ENCODE peak calls at places on chromosomes 6 and 20, in four cellular contexts. N is H7, P is caudate nucleus, R is heart left ventricle. J is an unnamed sample.
A peak's percentile ranks its signal among the peaks of the same experiment; 100 is the strongest.

GRCh38 chr20:15654208-15654649 is 919.0 kb downstream of the KIF16B start:
- DNase-seq in N (peak; percentile 63), P (peak; percentile 1), R (no peak), J (peak; percentile 46)

GRCh38 chr20:39395478-39396291 is 433.5 kb downstream of the DHX35 start:
- DNase-seq in N (no peak), P (no peak), R (peak; percentile 64), J (no peak)

GRCh38 chr20:47030271-47030810 is 135.7 kb downstream of the EYA2 start:
- DNase-seq in N (no peak), P (no peak), R (no peak), J (no peak)

GRCh38 chr20:61483336-61484067 is 231.4 kb downstream of the CDH4 start:
- DNase-seq in N (no peak), P (no peak), R (no peak), J (no peak)

GRCh38 chr6:291697-292505 is at the start of gene DUSP22:
- DNase-seq in N (peak; percentile 99), P (no peak), R (peak; percentile 92), J (no peak)

GRCh38 chr6:46014511-46015118 is 1.0 kb downstream of the CLIC5 start:
- DNase-seq in N (peak; percentile 71), P (no peak), R (peak; percentile 61), J (no peak)

GRCh38 chr20:13017883-13018535 is 9.2 kb downstream of the SPTLC3 start:
- DNase-seq in N (no peak), P (no peak), R (no peak), J (no peak)

GRCh38 chr6:6784514-6785162 is 196.1 kb downstream of the LY86 start:
- DNase-seq in N (no peak), P (no peak), R (no peak), J (no peak)

GRCh38 chr6:2351807-2352431 is 106.5 kb upstream of the GMDS start:
- DNase-seq in N (no peak), P (no peak), R (no peak), J (no peak)

GRCh38 chr6:46758960-46759753 is 12.4 kb downstream of the ANKRD66 start:
- DNase-seq in N (no peak), P (no peak), R (no peak), J (no peak)

GRCh38 chr6:169045486-169045885 is 208.2 kb downstream of the THBS2 start:
- DNase-seq in N (peak; percentile 2), P (no peak), R (no peak), J (no peak)

GRCh38 chr6:51892750-51893149 is 194.7 kb downstream of the PKHD1 start:
- DNase-seq in N (no peak), P (no peak), R (no peak), J (no peak)

GRCh38 chr6:13496508-13497180 is 9.2 kb upstream of the GFOD1 start:
- DNase-seq in N (no peak), P (no peak), R (no peak), J (no peak)

GRCh38 chr20:52432740-52433139 is 241.2 kb upstream of the ZFP64 start:
- DNase-seq in N (no peak), P (no peak), R (no peak), J (no peak)

GRCh38 chr20:6735913-6736845 is 31.3 kb upstream of the BMP2 start:
- DNase-seq in N (no peak), P (peak; percentile 45), R (no peak), J (no peak)

J was measured in HFF-Myc.